ENCODE peak calls at places on chromosomes 4 and X, in five cellular contexts. B, V, S, W and R are unnamed samples.

GRCh38 chr4:190017357-190018200 is 9.5 kb downstream of the FRG2 start:
- DNase-seq in W (no peak), B (no peak), S (no peak), V (no peak), R (no peak)

GRCh38 chr4:174681723-174682300 is 147.2 kb downstream of the GLRA3 start:
- DNase-seq in W (no peak), S (no peak), B (peak), V (no peak), R (no peak)

GRCh38 chr4:8225704-8226443 is 26.8 kb downstream of the SH3TC1 start:
- DNase-seq in V (no peak), S (no peak), B (no peak), W (peak), R (no peak)

GRCh38 chrX:7170903-7171302 is 22.9 kb upstream of the PUDP start:
- DNase-seq in B (peak), V (no peak), W (peak), S (no peak), R (no peak)

GRCh38 chr4:145815626-145816025 is 123.0 kb downstream of the ZNF827 start:
- DNase-seq in S (no peak), B (no peak), V (no peak), W (no peak), R (no peak)

GRCh38 chr4:19857405-19857804 is 394.3 kb upstream of the SLIT2 start:
- DNase-seq in W (no peak), V (no peak), B (no peak), S (no peak), R (no peak)

GRCh38 chr4:20889901-20890300 is 189.6 kb downstream of the PACRGL start:
- DNase-seq in V (no peak), S (no peak), B (no peak), W (no peak), R (no peak)

GRCh38 chrX:69133561-69134542 is 31.4 kb downstream of the PJA1 start:
- DNase-seq in V (no peak), B (peak), S (no peak), W (peak), R (peak)

GRCh38 chrX:47843363-47843762 is 6.7 kb downstream of the ZNF81 start:
- DNase-seq in B (no peak), W (no peak), V (no peak), S (no peak), R (no peak)

GRCh38 chrX:47623540-47624027 is 3.9 kb upstream of the SYN1 start:
- DNase-seq in S (no peak), W (peak), B (peak), V (peak), R (no peak)

GRCh38 chr4:77156912-77157858 is at the start of gene CCNG2:
- DNase-seq in V (peak), S (no peak), B (peak), W (peak), R (no peak)

GRCh38 chr4:112007361-112007760 is 137.9 kb upstream of the FAM241A start:
- DNase-seq in W (no peak), S (no peak), B (no peak), V (no peak), R (no peak)

GRCh38 chrX:131816551-131817136 is 206.5 kb upstream of the STK26 start:
- DNase-seq in W (no peak), S (peak), V (no peak), B (no peak), R (no peak)
- TF ChIP-seq SP1 in W (no peak), S (peak), V (no peak), B (no peak), R (no peak)

GRCh38 chr4:83617371-83618021 is 81.6 kb downstream of the GPAT3 start:
- DNase-seq in W (no peak), S (no peak), V (no peak), B (no peak), R (no peak)

GRCh38 chr4:83613994-83614393 is 78.1 kb downstream of the GPAT3 start:
- DNase-seq in W (no peak), V (no peak), B (no peak), S (no peak), R (no peak)

GRCh38 chr4:83618991-83619390 is 83.1 kb downstream of the GPAT3 start:
- DNase-seq in W (no peak), B (no peak), V (no peak), S (no peak), R (no peak)

GRCh38 chr4:83616252-83616651 is 80.3 kb downstream of the GPAT3 start:
- DNase-seq in S (no peak), B (no peak), W (no peak), V (no peak), R (no peak)

GRCh38 chr4:83618431-83618830 is 82.5 kb downstream of the GPAT3 start:
- DNase-seq in W (peak), S (no peak), B (peak), V (no peak), R (peak)
- TF ChIP-seq POLR2AphosphoS5 in W (no peak), S (no peak), B (no peak), V (no peak), R (peak)

GRCh38 chr4:41420576-41420975 is 117.4 kb upstream of the LIMCH1 start:
- DNase-seq in B (no peak), V (no peak), W (no peak), S (no peak), R (no peak)

GRCh38 chr4:41414380-41414779 is 123.6 kb upstream of the LIMCH1 start:
- DNase-seq in B (no peak), S (no peak), W (no peak), V (no peak), R (no peak)

GRCh38 chr4:41413670-41414069 is 124.3 kb upstream of the LIMCH1 start:
- DNase-seq in B (no peak), V (no peak), W (no peak), S (no peak), R (no peak)

GRCh38 chr4:41418444-41418843 is 119.5 kb upstream of the LIMCH1 start:
- DNase-seq in V (no peak), W (no peak), S (no peak), B (no peak), R (no peak)
- TF ChIP-seq SP1 in V (no peak), W (no peak), S (no peak), B (no peak), R (no peak)

DNA sequence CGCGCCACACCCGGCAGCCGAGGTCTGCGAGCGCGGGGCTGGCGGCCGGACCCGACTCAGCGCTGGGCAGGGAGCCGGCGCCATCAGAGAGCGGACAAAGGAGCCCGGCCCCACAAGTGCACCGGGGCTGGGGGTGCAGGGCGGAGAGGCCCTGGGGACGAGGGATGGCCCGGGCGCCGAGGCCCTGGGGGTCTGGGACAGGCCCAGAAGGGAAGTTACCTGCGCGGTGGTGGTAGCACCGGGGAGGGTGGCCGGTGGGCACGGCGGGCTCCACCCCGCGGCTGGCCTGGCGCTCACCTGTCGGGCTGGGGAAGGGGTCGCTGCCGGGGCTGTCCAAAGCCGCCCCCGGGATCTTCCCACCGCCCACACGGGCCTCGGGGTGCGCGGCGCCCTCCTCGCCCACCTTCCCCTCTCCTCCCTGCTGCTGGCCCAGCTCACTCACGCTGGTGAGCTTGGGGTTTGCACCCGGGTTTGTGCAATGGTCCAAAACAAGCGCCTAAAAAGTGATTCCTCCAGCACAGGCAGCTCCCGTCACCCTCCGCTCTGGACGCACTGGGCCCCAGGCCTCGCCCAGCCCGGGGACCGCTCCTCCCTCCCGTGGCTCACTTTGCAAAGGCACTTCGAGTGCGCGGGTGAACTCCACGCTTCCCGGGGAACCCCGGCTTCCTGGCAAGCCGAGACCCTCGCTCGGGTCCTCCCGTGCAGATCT is at the start of gene CTPS2:
- DNase-seq in B (peak), W (peak), S (no peak), V (no peak), R (no peak)
- TF ChIP-seq POLR2AphosphoS5 in B (peak), W (peak), S (peak), V (peak), R (peak)

GRCh38 chr4:83358410-83358809 is 23.8 kb upstream of the HPSE start:
- DNase-seq in S (no peak), V (no peak), W (peak), B (no peak), R (no peak)
- TF ChIP-seq SP1 in S (no peak), V (no peak), W (no peak), B (no peak), R (no peak)

GRCh38 chr4:675980-676870 is 1.9 kb downstream of the MYL5 start:
- DNase-seq in B (no peak), V (no peak), S (no peak), W (no peak), R (no peak)
- TF ChIP-seq POLR2AphosphoS5 in B (no peak), V (no peak), S (peak), W (no peak), R (no peak)

GRCh38 chr4:87863486-87863885 is 30.7 kb downstream of the MEPE start:
- DNase-seq in B (no peak), W (no peak), V (no peak), S (no peak), R (no peak)
- TF ChIP-seq SP1 in B (no peak), W (no peak), V (no peak), S (no peak), R (no peak)